ENCODE peak calls at places on chromosomes 6 and 20, in seven cellular contexts. G is cardiac muscle cell, R is colonic mucosa, Y is lower lobe of right lung, V is heart left ventricle, X is heart right ventricle, C is suprapubic skin. H is an unnamed sample.

GRCh38 chr6:33428219-33428890 is 8.5 kb downstream of the SYNGAP1 start:
- DNase-seq in R (peak; percentile 47), C (no peak), G (peak; percentile 24), V (peak; percentile 29), Y (peak; percentile 59), X (no peak), H (no peak)

GRCh38 chr6:154638369-154638768 is 94.8 kb upstream of the SCAF8 start:
- DNase-seq in G (no peak), C (no peak), Y (no peak), X (no peak), R (no peak), V (no peak), H (no peak)

GRCh38 chr6:151675746-151676459 is 131.6 kb upstream of the ESR1 start:
- DNase-seq in G (peak; percentile 69), C (no peak), Y (peak; percentile 62), R (peak; percentile 39), V (no peak), X (no peak), H (no peak)

GRCh38 chr20:62063981-62064787 is 1.5 kb downstream of the TAF4 start:
- DNase-seq in V (peak; percentile 48), C (no peak), X (peak; percentile 23), R (peak; percentile 64), G (peak; percentile 56), Y (peak; percentile 71), H (peak; percentile 66)

GRCh38 chr6:114087496-114087895 is 116.5 kb upstream of the HDAC2 start:
- DNase-seq in V (no peak), R (no peak), C (no peak), G (no peak), Y (no peak), X (no peak), H (no peak)

GRCh38 chr20:59678286-59678685 is 73.9 kb downstream of the PHACTR3 start:
- DNase-seq in R (no peak), C (no peak), X (no peak), Y (no peak), V (no peak), G (no peak), H (no peak)

GRCh38 chr6:142822882-142823578 is 121.9 kb downstream of the HIVEP2 start:
- DNase-seq in X (no peak), C (no peak), G (peak; percentile 21), V (no peak), R (no peak), Y (no peak), H (no peak)

GRCh38 chr6:69758214-69758613 is 38.6 kb downstream of the LMBRD1 start:
- DNase-seq in Y (no peak), V (no peak), G (no peak), C (no peak), R (no peak), X (no peak), H (no peak)

GRCh38 chr6:30882764-30883475 is 1.4 kb upstream of the DDR1 start:
- DNase-seq in Y (peak; percentile 83), X (no peak), C (no peak), V (no peak), G (peak; percentile 34), R (peak; percentile 93), H (no peak)

GRCh38 chr6:30881392-30881986 is 2.8 kb upstream of the DDR1 start:
- DNase-seq in V (no peak), G (no peak), C (no peak), R (no peak), Y (no peak), X (no peak), H (no peak)

GRCh38 chr6:30880563-30881252 is 3.6 kb upstream of the DDR1 start:
- DNase-seq in C (no peak), Y (no peak), V (no peak), X (no peak), R (no peak), G (peak; percentile 44), H (no peak)

GRCh38 chr6:30883476-30883742 is 910 bp upstream of the DDR1 start:
- DNase-seq in Y (no peak), R (no peak), G (no peak), V (no peak), X (no peak), C (no peak), H (no peak)

GRCh38 chr6:30881987-30882763 is 2.1 kb upstream of the DDR1 start:
- DNase-seq in Y (no peak), C (no peak), V (no peak), G (peak; percentile 59), R (peak; percentile 32), X (peak; percentile 28), H (no peak)
- H3K4me1 ChIP-seq in Y (peaks cover 46% of the 10 kb centered on the region), C (peaks cover 61% of the 10 kb centered on the region), V (peaks cover 9% of the 10 kb centered on the region), G (peaks cover 60% of the 10 kb centered on the region), R (peaks cover 14% of the 10 kb centered on the region), X (peaks cover 39% of the 10 kb centered on the region), H (peaks cover 29% of the 10 kb centered on the region)

GRCh38 chr6:3835055-3835731 is 14.0 kb upstream of the FAM50B start:
- DNase-seq in G (no peak), C (no peak), R (peak; percentile 23), X (peak; percentile 30), Y (no peak), V (no peak), H (peak; percentile 82)
- TF ChIP-seq CTCF in G (no peak), C (no peak), R (no peak), X (no peak), Y (no peak), V (no peak), H (no peak)

GRCh38 chr6:41576667-41577066 is 30.5 kb downstream of the FOXP4 start:
- DNase-seq in V (no peak), G (no peak), X (no peak), C (no peak), Y (no peak), R (no peak), H (no peak)
- H3K4me1 ChIP-seq in V (no peaks in the 10 kb centered on the region), G (peaks cover 31% of the 10 kb centered on the region), X (peaks cover 39% of the 10 kb centered on the region), C (peaks cover 19% of the 10 kb centered on the region), Y (peaks cover 39% of the 10 kb centered on the region), R (peaks cover 15% of the 10 kb centered on the region), H (peaks cover 18% of the 10 kb centered on the region)

GRCh38 chr20:39214778-39215177 is 252.6 kb downstream of the DHX35 start:
- DNase-seq in C (no peak), Y (no peak), V (no peak), R (no peak), X (no peak), G (no peak), H (no peak)
- TF ChIP-seq CTCF in C (no peak), Y (no peak), V (no peak), R (no peak), X (no peak), G (no peak), H (no peak)

GRCh38 chr20:35021831-35022230 is 66.2 kb downstream of the MYH7B start:
- DNase-seq in C (no peak), R (no peak), V (no peak), X (no peak), G (no peak), Y (no peak), H (no peak)
- H3K4me1 ChIP-seq in C (no peaks in the 10 kb centered on the region), R (no peaks in the 10 kb centered on the region), V (no peaks in the 10 kb centered on the region), X (peaks cover 7% of the 10 kb centered on the region), G (peaks cover 3% of the 10 kb centered on the region), Y (no peaks in the 10 kb centered on the region), H (no peaks in the 10 kb centered on the region)

GRCh38 chr6:23414922-23415321 is 711.1 kb upstream of the NRSN1 start:
- DNase-seq in V (no peak), G (no peak), X (no peak), C (no peak), Y (no peak), R (no peak), H (no peak)
- TF ChIP-seq CTCF in V (no peak), G (no peak), X (no peak), C (no peak), Y (no peak), R (no peak), H (no peak)

DNA sequence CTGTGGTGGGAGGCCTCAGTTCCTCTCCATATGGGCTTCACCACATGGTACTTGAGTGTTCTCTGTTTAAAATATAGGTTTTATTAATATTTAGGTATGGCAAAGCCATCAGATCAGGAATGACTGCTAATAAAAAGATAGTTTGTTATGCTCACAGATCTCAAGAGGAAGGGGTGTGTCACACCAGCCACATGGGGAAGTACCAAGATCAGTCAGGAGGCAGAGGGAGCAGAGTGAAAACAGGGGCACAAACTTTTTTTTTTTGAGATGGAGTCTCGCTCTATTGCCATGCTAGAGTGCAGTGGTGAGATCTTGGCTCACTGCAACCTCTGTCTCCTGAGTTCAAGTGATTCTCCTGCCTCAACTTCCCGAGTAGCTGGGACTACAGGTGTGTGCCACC is 92.1 kb upstream of the GCM1 start:
- DNase-seq in X (no peak), R (no peak), Y (no peak), C (no peak), V (no peak), G (no peak), H (no peak)
- H3K4me1 ChIP-seq in X (no peaks in the 10 kb centered on the region), R (no peaks in the 10 kb centered on the region), Y (peaks cover 11% of the 10 kb centered on the region), C (no peaks in the 10 kb centered on the region), V (no peaks in the 10 kb centered on the region), G (no peaks in the 10 kb centered on the region), H (no peaks in the 10 kb centered on the region)

H was measured in ascending aorta.